ENCODE peak calls at places on chromosome 11, in five cellular contexts. B, M, L, A and Z are unnamed samples.

GRCh38 chr11:110713469-110713776 is 1.2 kb upstream of the ARHGAP20 start:
- DNase-seq in B (no peak), M (no peak), L (no peak), A (no peak), Z (no peak)

GRCh38 chr11:13405220-13405619 is 57.8 kb downstream of the BTBD10 start:
- DNase-seq in L (no peak), B (no peak), M (no peak), A (no peak), Z (no peak)

GRCh38 chr11:64344721-64345120 is 4.7 kb downstream of the CCDC88B start:
- DNase-seq in A (no peak), L (no peak), B (no peak), M (no peak), Z (no peak)

GRCh38 chr11:456533-456932 is 6.5 kb downstream of the PTDSS2 start:
- DNase-seq in A (peak; percentile 41), B (no peak), L (no peak), M (peak; percentile 61), Z (peak; percentile 76)

GRCh38 chr11:34941688-34942087 is 25.3 kb downstream of the PDHX start:
- DNase-seq in L (no peak), M (no peak), B (no peak), A (no peak), Z (no peak)

GRCh38 chr11:3893311-3893710 is 37.8 kb downstream of the STIM1 start:
- DNase-seq in L (no peak), A (no peak), B (no peak), M (no peak), Z (no peak)

GRCh38 chr11:118194835-118195627 is 18.6 kb upstream of the SCN2B start:
- DNase-seq in A (no peak), B (peak; percentile 90), L (peak; percentile 76), M (no peak), Z (peak; percentile 77)

GRCh38 chr11:129658558-129658882 is 157.1 kb upstream of the TMEM45B start:
- DNase-seq in B (no peak), A (no peak), M (no peak), L (peak; percentile 79), Z (no peak)

GRCh38 chr11:64141081-64141783 is 24.7 kb downstream of the MACROD1 start:
- DNase-seq in B (no peak), L (no peak), M (no peak), A (no peak), Z (no peak)

GRCh38 chr11:120013325-120014250 is 124.3 kb downstream of the TRIM29 start:
- DNase-seq in B (no peak), A (no peak), L (peak; percentile 97), M (no peak), Z (peak; percentile 76)

GRCh38 chr11:64970731-64971151 is 1.2 kb downstream of the MAJIN start:
- DNase-seq in M (no peak), B (no peak), L (no peak), A (no peak), Z (no peak)

GRCh38 chr11:76947790-76948189 is 86.4 kb upstream of the B3GNT6 start:
- DNase-seq in L (no peak), A (no peak), M (no peak), B (no peak), Z (no peak)

GRCh38 chr11:77789731-77790476 is 30.6 kb downstream of the RSF1 start:
- DNase-seq in L (peak; percentile 69), B (no peak), M (no peak), A (no peak), Z (no peak)

GRCh38 chr11:26219506-26220117 is 112.3 kb upstream of the ANO3 start:
- DNase-seq in A (no peak), M (no peak), L (no peak), B (no peak), Z (no peak)

GRCh38 chr11:3147257-3147619 is 17.9 kb downstream of the OSBPL5 start:
- DNase-seq in L (no peak), B (peak; percentile 72), A (no peak), M (no peak), Z (no peak)

GRCh38 chr11:73386026-73386425 is 9.8 kb downstream of the RELT start:
- DNase-seq in L (no peak), A (no peak), M (no peak), B (peak; percentile 51), Z (peak; percentile 73)

GRCh38 chr11:37755526-37755925 is 1157.5 kb upstream of the RAG2 start:
- DNase-seq in A (no peak), L (no peak), M (no peak), B (no peak), Z (no peak)

GRCh38 chr11:12981879-12982531 is 27.1 kb upstream of the RASSF10 start:
- DNase-seq in A (no peak), B (no peak), M (no peak), L (no peak), Z (no peak)

GRCh38 chr11:9642894-9643293 is 21.0 kb upstream of the SWAP70 start:
- DNase-seq in A (no peak), L (peak; percentile 10), B (peak; percentile 51), M (no peak), Z (no peak)

GRCh38 chr11:44305643-44306468 is 4.1 kb downstream of the ALX4 start:
- DNase-seq in M (peak; percentile 77), B (no peak), A (no peak), L (peak; percentile 82), Z (peak; percentile 54)

GRCh38 chr11:36312593-36312990 is 16.5 kb downstream of the PRR5L start:
- DNase-seq in L (no peak), B (no peak), A (no peak), M (no peak), Z (no peak)

GRCh38 chr11:134014502-134014901 is 54.4 kb upstream of the JAM3 start:
- DNase-seq in M (peak; percentile 32), A (no peak), L (peak; percentile 84), B (no peak), Z (no peak)